ENCODE peak calls at places on chromosomes 6 and 20, in four cellular contexts. H, B, N and P are unnamed samples.
A peak's percentile ranks its signal among the peaks of the same experiment; 100 is the strongest.

GRCh38 chr6:38634518-38634917 is 5.2 kb downstream of the BTBD9 start:
- DNase-seq in N (no peak), H (no peak), B (peak; percentile 6), P (no peak)

GRCh38 chr6:133062077-133062476 is 179.1 kb upstream of the EYA4 start:
- DNase-seq in N (no peak), H (no peak), B (peak; percentile 56), P (no peak)

GRCh38 chr20:15862178-15862577 is 711.1 kb downstream of the KIF16B start:
- DNase-seq in N (no peak), B (no peak), H (no peak), P (no peak)

GRCh38 chr20:64057628-64058498 is 5.1 kb upstream of the TCEA2 start:
- DNase-seq in N (peak; percentile 69), B (peak; percentile 54), H (peak; percentile 81), P (peak; percentile 87)

GRCh38 chr6:128491643-128492206 is 28.7 kb downstream of the PTPRK start:
- DNase-seq in H (no peak), B (no peak), N (no peak), P (no peak)

GRCh38 chr20:9147553-9148024 is 78.7 kb downstream of the PLCB4 start:
- DNase-seq in N (no peak), H (no peak), B (peak; percentile 81), P (no peak)

GRCh38 chr6:84652356-84653026 is 111.9 kb downstream of the TBX18 start:
- DNase-seq in H (no peak), B (peak; percentile 92), N (no peak), P (no peak)

GRCh38 chr6:157198425-157199279 is 124.7 kb downstream of the TMEM242 start:
- DNase-seq in N (peak; percentile 61), H (no peak), B (no peak), P (peak; percentile 65)

GRCh38 chr6:152401978-152402377 is 235.2 kb downstream of the SYNE1 start:
- DNase-seq in B (peak; percentile 88), N (peak; percentile 50), H (no peak), P (no peak)

GRCh38 chr20:37575884-37576283 is 48.2 kb upstream of the BLCAP start:
- DNase-seq in B (no peak), H (no peak), N (no peak), P (no peak)

GRCh38 chr6:31558631-31559500 is 11.5 kb downstream of the NFKBIL1 start:
- DNase-seq in B (peak; percentile 46), N (peak; percentile 41), H (peak; percentile 57), P (peak; percentile 51)

GRCh38 chr6:38154731-38155130 is 335.2 kb downstream of the ZFAND3 start:
- DNase-seq in N (no peak), B (no peak), H (no peak), P (no peak)

GRCh38 chr20:56987992-56988391 is 278.4 kb downstream of the BMP7 start:
- DNase-seq in H (no peak), N (no peak), B (peak; percentile 39), P (no peak)

GRCh38 chr20:32437391-32438074 is 79.4 kb downstream of the ASXL1 start:
- DNase-seq in H (no peak), B (no peak), N (peak; percentile 61), P (no peak)

GRCh38 chr6:162622572-162622971 is 105.0 kb downstream of the PRKN start:
- DNase-seq in N (no peak), H (no peak), B (no peak), P (no peak)